ENCODE peak calls at places on chromosomes 4 and X, in six cellular contexts. One of them, this sample, is unnamed.

GRCh38 chr4:64520393-64520792 is 111.1 kb upstream of the TECRL start:
- DNase-seq in iris pigment epithelial cell: no peak
- DNase-seq in stimulated activated CD4-positive, alpha-beta T cell treated with anti-CD3 and anti-CD28 coated beads, Interleukin-12 subunit alpha, Interleukin-12 subunit beta, amount 100 ng/mL, for 24 hours: no peak
- DNase-seq in left ventricle myocardium inferior: no peak
- DNase-seq in posterior vena cava: no peak
- DNase-seq in A673: no peak
- DNase-seq in this sample: no peak

GRCh38 chr4:82373816-82374740 is at the start of gene HNRNPD:
- DNase-seq in iris pigment epithelial cell: peak
- DNase-seq in stimulated activated CD4-positive, alpha-beta T cell treated with anti-CD3 and anti-CD28 coated beads, Interleukin-12 subunit alpha, Interleukin-12 subunit beta, amount 100 ng/mL, for 24 hours: peak
- DNase-seq in left ventricle myocardium inferior: peak
- DNase-seq in posterior vena cava: peak
- DNase-seq in A673: peak
- DNase-seq in this sample: peak

GRCh38 chr4:26873391-26874026 is 12.9 kb downstream of the STIM2 start:
- DNase-seq in iris pigment epithelial cell: no peak
- DNase-seq in stimulated activated CD4-positive, alpha-beta T cell treated with anti-CD3 and anti-CD28 coated beads, Interleukin-12 subunit alpha, Interleukin-12 subunit beta, amount 100 ng/mL, for 24 hours: peak
- DNase-seq in left ventricle myocardium inferior: no peak
- DNase-seq in posterior vena cava: no peak
- DNase-seq in A673: no peak
- DNase-seq in this sample: no peak

GRCh38 chr4:151948351-151949016 is 187.7 kb upstream of the GATB start:
- DNase-seq in iris pigment epithelial cell: no peak
- DNase-seq in stimulated activated CD4-positive, alpha-beta T cell treated with anti-CD3 and anti-CD28 coated beads, Interleukin-12 subunit alpha, Interleukin-12 subunit beta, amount 100 ng/mL, for 24 hours: no peak
- DNase-seq in left ventricle myocardium inferior: no peak
- DNase-seq in posterior vena cava: no peak
- DNase-seq in A673: no peak
- DNase-seq in this sample: no peak

GRCh38 chr4:182235016-182235415 is 8.2 kb upstream of the TENM3 start:
- DNase-seq in iris pigment epithelial cell: no peak
- DNase-seq in stimulated activated CD4-positive, alpha-beta T cell treated with anti-CD3 and anti-CD28 coated beads, Interleukin-12 subunit alpha, Interleukin-12 subunit beta, amount 100 ng/mL, for 24 hours: no peak
- DNase-seq in left ventricle myocardium inferior: no peak
- DNase-seq in posterior vena cava: no peak
- DNase-seq in A673: no peak
- DNase-seq in this sample: no peak

GRCh38 chrX:153684447-153685178 is 3.1 kb upstream of the SLC6A8 start:
- DNase-seq in iris pigment epithelial cell: no peak
- DNase-seq in stimulated activated CD4-positive, alpha-beta T cell treated with anti-CD3 and anti-CD28 coated beads, Interleukin-12 subunit alpha, Interleukin-12 subunit beta, amount 100 ng/mL, for 24 hours: no peak
- DNase-seq in left ventricle myocardium inferior: no peak
- DNase-seq in posterior vena cava: peak
- DNase-seq in A673: no peak
- DNase-seq in this sample: no peak

GRCh38 chr4:106222548-106222947 is 93.5 kb downstream of the TBCK start:
- DNase-seq in iris pigment epithelial cell: no peak
- DNase-seq in stimulated activated CD4-positive, alpha-beta T cell treated with anti-CD3 and anti-CD28 coated beads, Interleukin-12 subunit alpha, Interleukin-12 subunit beta, amount 100 ng/mL, for 24 hours: no peak
- DNase-seq in left ventricle myocardium inferior: no peak
- DNase-seq in posterior vena cava: no peak
- DNase-seq in A673: no peak
- DNase-seq in this sample: no peak

GRCh38 chrX:8273451-8273894 is 102.4 kb upstream of the VCX2 start:
- DNase-seq in iris pigment epithelial cell: peak
- DNase-seq in stimulated activated CD4-positive, alpha-beta T cell treated with anti-CD3 and anti-CD28 coated beads, Interleukin-12 subunit alpha, Interleukin-12 subunit beta, amount 100 ng/mL, for 24 hours: no peak
- DNase-seq in left ventricle myocardium inferior: no peak
- DNase-seq in posterior vena cava: no peak
- DNase-seq in A673: no peak
- DNase-seq in this sample: peak

GRCh38 chr4:82706349-82707000 is 92.1 kb downstream of the SCD5 start:
- DNase-seq in iris pigment epithelial cell: peak
- DNase-seq in stimulated activated CD4-positive, alpha-beta T cell treated with anti-CD3 and anti-CD28 coated beads, Interleukin-12 subunit alpha, Interleukin-12 subunit beta, amount 100 ng/mL, for 24 hours: no peak
- DNase-seq in left ventricle myocardium inferior: no peak
- DNase-seq in posterior vena cava: no peak
- DNase-seq in A673: no peak
- DNase-seq in this sample: no peak

GRCh38 chr4:125021189-125021588 is 293.6 kb upstream of the FAT4 start:
- DNase-seq in iris pigment epithelial cell: peak
- DNase-seq in stimulated activated CD4-positive, alpha-beta T cell treated with anti-CD3 and anti-CD28 coated beads, Interleukin-12 subunit alpha, Interleukin-12 subunit beta, amount 100 ng/mL, for 24 hours: no peak
- DNase-seq in left ventricle myocardium inferior: no peak
- DNase-seq in posterior vena cava: no peak
- DNase-seq in A673: no peak
- DNase-seq in this sample: no peak

GRCh38 chrX:75746891-75747639 is 38.0 kb downstream of the MAGEE2 start:
- DNase-seq in iris pigment epithelial cell: peak
- DNase-seq in stimulated activated CD4-positive, alpha-beta T cell treated with anti-CD3 and anti-CD28 coated beads, Interleukin-12 subunit alpha, Interleukin-12 subunit beta, amount 100 ng/mL, for 24 hours: peak
- DNase-seq in left ventricle myocardium inferior: peak
- DNase-seq in posterior vena cava: no peak
- DNase-seq in A673: peak
- DNase-seq in this sample: no peak

GRCh38 chr4:74873545-74874295 is 59.2 kb upstream of the PARM1 start:
- DNase-seq in iris pigment epithelial cell: peak
- DNase-seq in stimulated activated CD4-positive, alpha-beta T cell treated with anti-CD3 and anti-CD28 coated beads, Interleukin-12 subunit alpha, Interleukin-12 subunit beta, amount 100 ng/mL, for 24 hours: no peak
- DNase-seq in left ventricle myocardium inferior: no peak
- DNase-seq in posterior vena cava: no peak
- DNase-seq in A673: no peak
- DNase-seq in this sample: no peak

GRCh38 chr4:73964862-73965611 is 16.8 kb downstream of the PF4 start:
- DNase-seq in iris pigment epithelial cell: peak
- DNase-seq in stimulated activated CD4-positive, alpha-beta T cell treated with anti-CD3 and anti-CD28 coated beads, Interleukin-12 subunit alpha, Interleukin-12 subunit beta, amount 100 ng/mL, for 24 hours: no peak
- DNase-seq in left ventricle myocardium inferior: no peak
- DNase-seq in posterior vena cava: no peak
- DNase-seq in A673: peak
- DNase-seq in this sample: no peak

GRCh38 chr4:119735136-119735770 is 106.6 kb upstream of the PDE5A start:
- DNase-seq in iris pigment epithelial cell: peak
- DNase-seq in stimulated activated CD4-positive, alpha-beta T cell treated with anti-CD3 and anti-CD28 coated beads, Interleukin-12 subunit alpha, Interleukin-12 subunit beta, amount 100 ng/mL, for 24 hours: no peak
- DNase-seq in left ventricle myocardium inferior: no peak
- DNase-seq in posterior vena cava: no peak
- DNase-seq in A673: no peak
- DNase-seq in this sample: peak

GRCh38 chr4:47642985-47643745 is 158.1 kb downstream of the ATP10D start:
- DNase-seq in iris pigment epithelial cell: peak
- DNase-seq in stimulated activated CD4-positive, alpha-beta T cell treated with anti-CD3 and anti-CD28 coated beads, Interleukin-12 subunit alpha, Interleukin-12 subunit beta, amount 100 ng/mL, for 24 hours: no peak
- DNase-seq in left ventricle myocardium inferior: no peak
- DNase-seq in posterior vena cava: no peak
- DNase-seq in A673: peak
- DNase-seq in this sample: no peak

GRCh38 chrX:110021180-110022022 is 18.5 kb downstream of the TMEM164 start:
- DNase-seq in iris pigment epithelial cell: peak
- DNase-seq in stimulated activated CD4-positive, alpha-beta T cell treated with anti-CD3 and anti-CD28 coated beads, Interleukin-12 subunit alpha, Interleukin-12 subunit beta, amount 100 ng/mL, for 24 hours: no peak
- DNase-seq in left ventricle myocardium inferior: peak
- DNase-seq in posterior vena cava: no peak
- DNase-seq in A673: no peak
- DNase-seq in this sample: no peak

GRCh38 chr4:48780867-48781219 is 764 bp upstream of the FRYL start:
- DNase-seq in iris pigment epithelial cell: peak
- DNase-seq in stimulated activated CD4-positive, alpha-beta T cell treated with anti-CD3 and anti-CD28 coated beads, Interleukin-12 subunit alpha, Interleukin-12 subunit beta, amount 100 ng/mL, for 24 hours: peak
- DNase-seq in left ventricle myocardium inferior: no peak
- DNase-seq in posterior vena cava: no peak
- DNase-seq in A673: no peak
- DNase-seq in this sample: no peak

GRCh38 chrX:13996650-13997049 is 33.0 kb downstream of the GEMIN8 start:
- DNase-seq in iris pigment epithelial cell: no peak
- DNase-seq in stimulated activated CD4-positive, alpha-beta T cell treated with anti-CD3 and anti-CD28 coated beads, Interleukin-12 subunit alpha, Interleukin-12 subunit beta, amount 100 ng/mL, for 24 hours: no peak
- DNase-seq in left ventricle myocardium inferior: no peak
- DNase-seq in posterior vena cava: no peak
- DNase-seq in A673: no peak
- DNase-seq in this sample: no peak

GRCh38 chr4:164770051-164770724 is 16.3 kb downstream of the SMIM31 start:
- DNase-seq in iris pigment epithelial cell: no peak
- DNase-seq in stimulated activated CD4-positive, alpha-beta T cell treated with anti-CD3 and anti-CD28 coated beads, Interleukin-12 subunit alpha, Interleukin-12 subunit beta, amount 100 ng/mL, for 24 hours: no peak
- DNase-seq in left ventricle myocardium inferior: no peak
- DNase-seq in posterior vena cava: no peak
- DNase-seq in A673: no peak
- DNase-seq in this sample: no peak

GRCh38 chr4:7985891-7986441 is 46.3 kb upstream of the AFAP1 start:
- DNase-seq in iris pigment epithelial cell: peak
- DNase-seq in stimulated activated CD4-positive, alpha-beta T cell treated with anti-CD3 and anti-CD28 coated beads, Interleukin-12 subunit alpha, Interleukin-12 subunit beta, amount 100 ng/mL, for 24 hours: no peak
- DNase-seq in left ventricle myocardium inferior: no peak
- DNase-seq in posterior vena cava: no peak
- DNase-seq in A673: no peak
- DNase-seq in this sample: no peak

GRCh38 chr4:146004730-146005129 is 66.1 kb upstream of the ZNF827 start:
- DNase-seq in iris pigment epithelial cell: no peak
- DNase-seq in stimulated activated CD4-positive, alpha-beta T cell treated with anti-CD3 and anti-CD28 coated beads, Interleukin-12 subunit alpha, Interleukin-12 subunit beta, amount 100 ng/mL, for 24 hours: no peak
- DNase-seq in left ventricle myocardium inferior: no peak
- DNase-seq in posterior vena cava: no peak
- DNase-seq in A673: no peak
- DNase-seq in this sample: no peak

GRCh38 chr4:48127882-48128394 is 6.1 kb downstream of the TXK start:
- DNase-seq in iris pigment epithelial cell: peak
- DNase-seq in stimulated activated CD4-positive, alpha-beta T cell treated with anti-CD3 and anti-CD28 coated beads, Interleukin-12 subunit alpha, Interleukin-12 subunit beta, amount 100 ng/mL, for 24 hours: peak
- DNase-seq in left ventricle myocardium inferior: peak
- DNase-seq in posterior vena cava: peak
- DNase-seq in A673: peak
- DNase-seq in this sample: peak

GRCh38 chr4:106529348-106530033 is 160.9 kb upstream of the GIMD1 start:
- DNase-seq in iris pigment epithelial cell: peak
- DNase-seq in stimulated activated CD4-positive, alpha-beta T cell treated with anti-CD3 and anti-CD28 coated beads, Interleukin-12 subunit alpha, Interleukin-12 subunit beta, amount 100 ng/mL, for 24 hours: no peak
- DNase-seq in left ventricle myocardium inferior: no peak
- DNase-seq in posterior vena cava: no peak
- DNase-seq in A673: peak
- DNase-seq in this sample: no peak

GRCh38 chr4:88818650-88819470 is 121.2 kb upstream of the NAP1L5 start:
- DNase-seq in iris pigment epithelial cell: peak
- DNase-seq in stimulated activated CD4-positive, alpha-beta T cell treated with anti-CD3 and anti-CD28 coated beads, Interleukin-12 subunit alpha, Interleukin-12 subunit beta, amount 100 ng/mL, for 24 hours: no peak
- DNase-seq in left ventricle myocardium inferior: no peak
- DNase-seq in posterior vena cava: no peak
- DNase-seq in A673: peak
- DNase-seq in this sample: peak

GRCh38 chrX:129976441-129976840 is 6.0 kb upstream of the BCORL1 start:
- DNase-seq in iris pigment epithelial cell: no peak
- DNase-seq in stimulated activated CD4-positive, alpha-beta T cell treated with anti-CD3 and anti-CD28 coated beads, Interleukin-12 subunit alpha, Interleukin-12 subunit beta, amount 100 ng/mL, for 24 hours: no peak
- DNase-seq in left ventricle myocardium inferior: no peak
- DNase-seq in posterior vena cava: no peak
- DNase-seq in A673: no peak
- DNase-seq in this sample: no peak

GRCh38 chrX:134660627-134661026 is 2.4 kb upstream of the PLAC1 start:
- DNase-seq in iris pigment epithelial cell: peak
- DNase-seq in stimulated activated CD4-positive, alpha-beta T cell treated with anti-CD3 and anti-CD28 coated beads, Interleukin-12 subunit alpha, Interleukin-12 subunit beta, amount 100 ng/mL, for 24 hours: no peak
- DNase-seq in left ventricle myocardium inferior: no peak
- DNase-seq in posterior vena cava: no peak
- DNase-seq in A673: no peak
- DNase-seq in this sample: no peak

GRCh38 chr4:140423106-140423505 is 4.3 kb downstream of the CLGN start:
- DNase-seq in iris pigment epithelial cell: peak
- DNase-seq in stimulated activated CD4-positive, alpha-beta T cell treated with anti-CD3 and anti-CD28 coated beads, Interleukin-12 subunit alpha, Interleukin-12 subunit beta, amount 100 ng/mL, for 24 hours: no peak
- DNase-seq in left ventricle myocardium inferior: no peak
- DNase-seq in posterior vena cava: no peak
- DNase-seq in A673: no peak
- DNase-seq in this sample: no peak

GRCh38 chr4:74794341-74794801 is at the start of gene BTC:
- DNase-seq in iris pigment epithelial cell: peak
- DNase-seq in stimulated activated CD4-positive, alpha-beta T cell treated with anti-CD3 and anti-CD28 coated beads, Interleukin-12 subunit alpha, Interleukin-12 subunit beta, amount 100 ng/mL, for 24 hours: no peak
- DNase-seq in left ventricle myocardium inferior: no peak
- DNase-seq in posterior vena cava: peak
- DNase-seq in A673: peak
- DNase-seq in this sample: no peak

GRCh38 chr4:24824720-24825119 is 29.3 kb downstream of the SOD3 start:
- DNase-seq in iris pigment epithelial cell: no peak
- DNase-seq in stimulated activated CD4-positive, alpha-beta T cell treated with anti-CD3 and anti-CD28 coated beads, Interleukin-12 subunit alpha, Interleukin-12 subunit beta, amount 100 ng/mL, for 24 hours: no peak
- DNase-seq in left ventricle myocardium inferior: no peak
- DNase-seq in posterior vena cava: no peak
- DNase-seq in A673: no peak
- DNase-seq in this sample: no peak

GRCh38 chr4:16707874-16708273 is 190.6 kb downstream of the LDB2 start:
- DNase-seq in iris pigment epithelial cell: peak
- DNase-seq in stimulated activated CD4-positive, alpha-beta T cell treated with anti-CD3 and anti-CD28 coated beads, Interleukin-12 subunit alpha, Interleukin-12 subunit beta, amount 100 ng/mL, for 24 hours: no peak
- DNase-seq in left ventricle myocardium inferior: no peak
- DNase-seq in posterior vena cava: no peak
- DNase-seq in A673: no peak
- DNase-seq in this sample: no peak

GRCh38 chrX:3076416-3076991 is 35.2 kb downstream of the ARSF start:
- DNase-seq in iris pigment epithelial cell: no peak
- DNase-seq in stimulated activated CD4-positive, alpha-beta T cell treated with anti-CD3 and anti-CD28 coated beads, Interleukin-12 subunit alpha, Interleukin-12 subunit beta, amount 100 ng/mL, for 24 hours: no peak
- DNase-seq in left ventricle myocardium inferior: no peak
- DNase-seq in posterior vena cava: no peak
- DNase-seq in A673: no peak
- DNase-seq in this sample: no peak

GRCh38 chrX:79159800-79160199 is 15.3 kb downstream of the GPR174 start:
- DNase-seq in iris pigment epithelial cell: no peak
- DNase-seq in stimulated activated CD4-positive, alpha-beta T cell treated with anti-CD3 and anti-CD28 coated beads, Interleukin-12 subunit alpha, Interleukin-12 subunit beta, amount 100 ng/mL, for 24 hours: no peak
- DNase-seq in left ventricle myocardium inferior: no peak
- DNase-seq in posterior vena cava: no peak
- DNase-seq in A673: no peak
- DNase-seq in this sample: no peak

GRCh38 chr4:125837493-125838238 is 522.9 kb downstream of the FAT4 start:
- DNase-seq in iris pigment epithelial cell: no peak
- DNase-seq in stimulated activated CD4-positive, alpha-beta T cell treated with anti-CD3 and anti-CD28 coated beads, Interleukin-12 subunit alpha, Interleukin-12 subunit beta, amount 100 ng/mL, for 24 hours: no peak
- DNase-seq in left ventricle myocardium inferior: no peak
- DNase-seq in posterior vena cava: no peak
- DNase-seq in A673: no peak
- DNase-seq in this sample: no peak

GRCh38 chr4:42768125-42768748 is 111.3 kb upstream of the ATP8A1 start:
- DNase-seq in iris pigment epithelial cell: no peak
- DNase-seq in stimulated activated CD4-positive, alpha-beta T cell treated with anti-CD3 and anti-CD28 coated beads, Interleukin-12 subunit alpha, Interleukin-12 subunit beta, amount 100 ng/mL, for 24 hours: peak
- DNase-seq in left ventricle myocardium inferior: no peak
- DNase-seq in posterior vena cava: no peak
- DNase-seq in A673: no peak
- DNase-seq in this sample: no peak

GRCh38 chrX:109952985-109953905 is 49.7 kb upstream of the TMEM164 start:
- DNase-seq in iris pigment epithelial cell: no peak
- DNase-seq in stimulated activated CD4-positive, alpha-beta T cell treated with anti-CD3 and anti-CD28 coated beads, Interleukin-12 subunit alpha, Interleukin-12 subunit beta, amount 100 ng/mL, for 24 hours: no peak
- DNase-seq in left ventricle myocardium inferior: no peak
- DNase-seq in posterior vena cava: no peak
- DNase-seq in A673: no peak
- DNase-seq in this sample: no peak

GRCh38 chrX:54473993-54474859 is 21.8 kb downstream of the FGD1 start:
- DNase-seq in iris pigment epithelial cell: no peak
- DNase-seq in stimulated activated CD4-positive, alpha-beta T cell treated with anti-CD3 and anti-CD28 coated beads, Interleukin-12 subunit alpha, Interleukin-12 subunit beta, amount 100 ng/mL, for 24 hours: no peak
- DNase-seq in left ventricle myocardium inferior: no peak
- DNase-seq in posterior vena cava: no peak
- DNase-seq in A673: no peak
- DNase-seq in this sample: peak

GRCh38 chr4:48490012-48490679 is at the start of gene ZAR1:
- DNase-seq in iris pigment epithelial cell: no peak
- DNase-seq in stimulated activated CD4-positive, alpha-beta T cell treated with anti-CD3 and anti-CD28 coated beads, Interleukin-12 subunit alpha, Interleukin-12 subunit beta, amount 100 ng/mL, for 24 hours: no peak
- DNase-seq in left ventricle myocardium inferior: no peak
- DNase-seq in posterior vena cava: no peak
- DNase-seq in A673: no peak
- DNase-seq in this sample: no peak